ENCODE peak calls at places on chromosomes 11 and 22, in seven cellular contexts. One of them, this sample, is unnamed.

GRCh38 chr22:47232197-47232596 is 469.7 kb downstream of the TBC1D22A start:
- DNase-seq in dermis blood vessel endothelial cell: no peak
- DNase-seq in GM04503: no peak
- DNase-seq in IMR-90: no peak
- DNase-seq in AG08396: no peak
- DNase-seq in activated naive CD8-positive, alpha-beta T cell treated with anti-CD3 and anti-CD28 coated beads, Interleukin-2, amount 10 ng/mL, durations not matched to agents 7 days and 5 days: no peak
- DNase-seq in activated T-cell treated with anti-CD3 and anti-CD28 coated beads, Interleukin-2, amount 50 U/mL, for 72 hours: no peak
- DNase-seq in this sample: no peak

GRCh38 chr11:71563401-71563800 is 2.0 kb upstream of the KRTAP5-10 start:
- DNase-seq in dermis blood vessel endothelial cell: peak
- DNase-seq in GM04503: peak
- DNase-seq in IMR-90: peak
- DNase-seq in AG08396: peak
- DNase-seq in activated naive CD8-positive, alpha-beta T cell treated with anti-CD3 and anti-CD28 coated beads, Interleukin-2, amount 10 ng/mL, durations not matched to agents 7 days and 5 days: no peak
- DNase-seq in activated T-cell treated with anti-CD3 and anti-CD28 coated beads, Interleukin-2, amount 50 U/mL, for 72 hours: peak
- DNase-seq in this sample: peak

GRCh38 chr22:22877523-22878210 is 9.9 kb upstream of the IGLL5 start:
- DNase-seq in dermis blood vessel endothelial cell: peak
- DNase-seq in GM04503: no peak
- DNase-seq in IMR-90: peak
- DNase-seq in AG08396: peak
- DNase-seq in activated naive CD8-positive, alpha-beta T cell treated with anti-CD3 and anti-CD28 coated beads, Interleukin-2, amount 10 ng/mL, durations not matched to agents 7 days and 5 days: peak
- DNase-seq in activated T-cell treated with anti-CD3 and anti-CD28 coated beads, Interleukin-2, amount 50 U/mL, for 72 hours: peak
- DNase-seq in this sample: peak

GRCh38 chr11:121453589-121454299 is 977 bp upstream of the SORL1-AS1 start:
- DNase-seq in dermis blood vessel endothelial cell: no peak
- DNase-seq in GM04503: no peak
- DNase-seq in IMR-90: no peak
- DNase-seq in AG08396: no peak
- DNase-seq in activated naive CD8-positive, alpha-beta T cell treated with anti-CD3 and anti-CD28 coated beads, Interleukin-2, amount 10 ng/mL, durations not matched to agents 7 days and 5 days: no peak
- DNase-seq in activated T-cell treated with anti-CD3 and anti-CD28 coated beads, Interleukin-2, amount 50 U/mL, for 72 hours: no peak
- DNase-seq in this sample: no peak

GRCh38 chr11:48108231-48109045 is 108.2 kb upstream of the OR4B1 start:
- DNase-seq in dermis blood vessel endothelial cell: no peak
- DNase-seq in GM04503: no peak
- DNase-seq in IMR-90: no peak
- DNase-seq in AG08396: no peak
- DNase-seq in activated naive CD8-positive, alpha-beta T cell treated with anti-CD3 and anti-CD28 coated beads, Interleukin-2, amount 10 ng/mL, durations not matched to agents 7 days and 5 days: no peak
- DNase-seq in activated T-cell treated with anti-CD3 and anti-CD28 coated beads, Interleukin-2, amount 50 U/mL, for 72 hours: no peak
- DNase-seq in this sample: no peak

GRCh38 chr22:27573280-27573711 is 228.3 kb downstream of the MN1 start:
- DNase-seq in dermis blood vessel endothelial cell: no peak
- DNase-seq in GM04503: no peak
- DNase-seq in IMR-90: no peak
- DNase-seq in AG08396: no peak
- DNase-seq in activated naive CD8-positive, alpha-beta T cell treated with anti-CD3 and anti-CD28 coated beads, Interleukin-2, amount 10 ng/mL, durations not matched to agents 7 days and 5 days: no peak
- DNase-seq in activated T-cell treated with anti-CD3 and anti-CD28 coated beads, Interleukin-2, amount 50 U/mL, for 72 hours: no peak
- DNase-seq in this sample: peak

GRCh38 chr11:17214338-17214737 is 6.6 kb upstream of the PIK3C2A start:
- DNase-seq in dermis blood vessel endothelial cell: no peak
- DNase-seq in GM04503: no peak
- DNase-seq in IMR-90: no peak
- DNase-seq in AG08396: no peak
- DNase-seq in activated naive CD8-positive, alpha-beta T cell treated with anti-CD3 and anti-CD28 coated beads, Interleukin-2, amount 10 ng/mL, durations not matched to agents 7 days and 5 days: no peak
- DNase-seq in activated T-cell treated with anti-CD3 and anti-CD28 coated beads, Interleukin-2, amount 50 U/mL, for 72 hours: no peak
- DNase-seq in this sample: no peak

GRCh38 chr11:134592391-134592990 is 180.4 kb upstream of the B3GAT1 start:
- DNase-seq in dermis blood vessel endothelial cell: peak
- DNase-seq in GM04503: no peak
- DNase-seq in IMR-90: no peak
- DNase-seq in AG08396: no peak
- DNase-seq in activated naive CD8-positive, alpha-beta T cell treated with anti-CD3 and anti-CD28 coated beads, Interleukin-2, amount 10 ng/mL, durations not matched to agents 7 days and 5 days: peak
- DNase-seq in activated T-cell treated with anti-CD3 and anti-CD28 coated beads, Interleukin-2, amount 50 U/mL, for 72 hours: peak
- DNase-seq in this sample: no peak

GRCh38 chr11:43852057-43852636 is 28.5 kb upstream of the ALKBH3 start:
- DNase-seq in dermis blood vessel endothelial cell: peak
- DNase-seq in GM04503: no peak
- DNase-seq in IMR-90: peak
- DNase-seq in AG08396: peak
- DNase-seq in activated naive CD8-positive, alpha-beta T cell treated with anti-CD3 and anti-CD28 coated beads, Interleukin-2, amount 10 ng/mL, durations not matched to agents 7 days and 5 days: peak
- DNase-seq in activated T-cell treated with anti-CD3 and anti-CD28 coated beads, Interleukin-2, amount 50 U/mL, for 72 hours: peak
- DNase-seq in this sample: peak

GRCh38 chr22:24942301-24942700 is 4.2 kb downstream of the LHFPL7 start:
- DNase-seq in dermis blood vessel endothelial cell: no peak
- DNase-seq in GM04503: no peak
- DNase-seq in IMR-90: no peak
- DNase-seq in AG08396: no peak
- DNase-seq in activated naive CD8-positive, alpha-beta T cell treated with anti-CD3 and anti-CD28 coated beads, Interleukin-2, amount 10 ng/mL, durations not matched to agents 7 days and 5 days: no peak
- DNase-seq in activated T-cell treated with anti-CD3 and anti-CD28 coated beads, Interleukin-2, amount 50 U/mL, for 72 hours: no peak
- DNase-seq in this sample: no peak

GRCh38 chr22:20249797-20250354 is 18.2 kb downstream of the RTN4R start:
- DNase-seq in dermis blood vessel endothelial cell: peak
- DNase-seq in GM04503: no peak
- DNase-seq in IMR-90: peak
- DNase-seq in AG08396: no peak
- DNase-seq in activated naive CD8-positive, alpha-beta T cell treated with anti-CD3 and anti-CD28 coated beads, Interleukin-2, amount 10 ng/mL, durations not matched to agents 7 days and 5 days: no peak
- DNase-seq in activated T-cell treated with anti-CD3 and anti-CD28 coated beads, Interleukin-2, amount 50 U/mL, for 72 hours: no peak
- DNase-seq in this sample: no peak

GRCh38 chr11:15837901-15838489 is 518.4 kb downstream of the SOX6 start:
- DNase-seq in dermis blood vessel endothelial cell: no peak
- DNase-seq in GM04503: no peak
- DNase-seq in IMR-90: no peak
- DNase-seq in AG08396: no peak
- DNase-seq in activated naive CD8-positive, alpha-beta T cell treated with anti-CD3 and anti-CD28 coated beads, Interleukin-2, amount 10 ng/mL, durations not matched to agents 7 days and 5 days: no peak
- DNase-seq in activated T-cell treated with anti-CD3 and anti-CD28 coated beads, Interleukin-2, amount 50 U/mL, for 72 hours: no peak
- DNase-seq in this sample: no peak

GRCh38 chr22:48323746-48324145 is 1503.9 kb downstream of the BRD1 start:
- DNase-seq in dermis blood vessel endothelial cell: no peak
- DNase-seq in GM04503: no peak
- DNase-seq in IMR-90: no peak
- DNase-seq in AG08396: no peak
- DNase-seq in activated naive CD8-positive, alpha-beta T cell treated with anti-CD3 and anti-CD28 coated beads, Interleukin-2, amount 10 ng/mL, durations not matched to agents 7 days and 5 days: no peak
- DNase-seq in activated T-cell treated with anti-CD3 and anti-CD28 coated beads, Interleukin-2, amount 50 U/mL, for 72 hours: no peak
- DNase-seq in this sample: no peak

GRCh38 chr22:49998718-49999062 is 13.9 kb downstream of the IL17REL start:
- DNase-seq in dermis blood vessel endothelial cell: no peak
- DNase-seq in GM04503: no peak
- DNase-seq in IMR-90: no peak
- DNase-seq in AG08396: no peak
- DNase-seq in activated naive CD8-positive, alpha-beta T cell treated with anti-CD3 and anti-CD28 coated beads, Interleukin-2, amount 10 ng/mL, durations not matched to agents 7 days and 5 days: no peak
- DNase-seq in activated T-cell treated with anti-CD3 and anti-CD28 coated beads, Interleukin-2, amount 50 U/mL, for 72 hours: no peak
- DNase-seq in this sample: no peak

GRCh38 chr11:85589373-85589772 is 37.8 kb downstream of the DLG2 start:
- DNase-seq in dermis blood vessel endothelial cell: no peak
- DNase-seq in GM04503: no peak
- DNase-seq in IMR-90: no peak
- DNase-seq in AG08396: no peak
- DNase-seq in activated naive CD8-positive, alpha-beta T cell treated with anti-CD3 and anti-CD28 coated beads, Interleukin-2, amount 10 ng/mL, durations not matched to agents 7 days and 5 days: no peak
- DNase-seq in activated T-cell treated with anti-CD3 and anti-CD28 coated beads, Interleukin-2, amount 50 U/mL, for 72 hours: no peak
- DNase-seq in this sample: peak

GRCh38 chr11:126214446-126215240 is 3.1 kb downstream of the FAM118B start:
- DNase-seq in dermis blood vessel endothelial cell: peak
- DNase-seq in GM04503: no peak
- DNase-seq in IMR-90: no peak
- DNase-seq in AG08396: no peak
- DNase-seq in activated naive CD8-positive, alpha-beta T cell treated with anti-CD3 and anti-CD28 coated beads, Interleukin-2, amount 10 ng/mL, durations not matched to agents 7 days and 5 days: no peak
- DNase-seq in activated T-cell treated with anti-CD3 and anti-CD28 coated beads, Interleukin-2, amount 50 U/mL, for 72 hours: no peak
- DNase-seq in this sample: no peak

GRCh38 chr11:26087095-26087935 is 244.6 kb upstream of the ANO3 start:
- DNase-seq in dermis blood vessel endothelial cell: no peak
- DNase-seq in GM04503: no peak
- DNase-seq in IMR-90: no peak
- DNase-seq in AG08396: no peak
- DNase-seq in activated naive CD8-positive, alpha-beta T cell treated with anti-CD3 and anti-CD28 coated beads, Interleukin-2, amount 10 ng/mL, durations not matched to agents 7 days and 5 days: no peak
- DNase-seq in activated T-cell treated with anti-CD3 and anti-CD28 coated beads, Interleukin-2, amount 50 U/mL, for 72 hours: no peak
- DNase-seq in this sample: no peak

GRCh38 chr11:117159892-117160291 is 15.8 kb downstream of the PAFAH1B2 start:
- DNase-seq in dermis blood vessel endothelial cell: no peak
- DNase-seq in GM04503: no peak
- DNase-seq in IMR-90: no peak
- DNase-seq in AG08396: no peak
- DNase-seq in activated naive CD8-positive, alpha-beta T cell treated with anti-CD3 and anti-CD28 coated beads, Interleukin-2, amount 10 ng/mL, durations not matched to agents 7 days and 5 days: no peak
- DNase-seq in activated T-cell treated with anti-CD3 and anti-CD28 coated beads, Interleukin-2, amount 50 U/mL, for 72 hours: no peak
- DNase-seq in this sample: no peak

GRCh38 chr11:116981216-116981887 is 116.9 kb downstream of the SIK3 start:
- DNase-seq in dermis blood vessel endothelial cell: no peak
- DNase-seq in GM04503: peak
- DNase-seq in IMR-90: no peak
- DNase-seq in AG08396: no peak
- DNase-seq in activated naive CD8-positive, alpha-beta T cell treated with anti-CD3 and anti-CD28 coated beads, Interleukin-2, amount 10 ng/mL, durations not matched to agents 7 days and 5 days: no peak
- DNase-seq in activated T-cell treated with anti-CD3 and anti-CD28 coated beads, Interleukin-2, amount 50 U/mL, for 72 hours: no peak
- DNase-seq in this sample: no peak

GRCh38 chr11:123135863-123136446 is 59.1 kb downstream of the CLMP start:
- DNase-seq in dermis blood vessel endothelial cell: no peak
- DNase-seq in GM04503: no peak
- DNase-seq in IMR-90: no peak
- DNase-seq in AG08396: no peak
- DNase-seq in activated naive CD8-positive, alpha-beta T cell treated with anti-CD3 and anti-CD28 coated beads, Interleukin-2, amount 10 ng/mL, durations not matched to agents 7 days and 5 days: no peak
- DNase-seq in activated T-cell treated with anti-CD3 and anti-CD28 coated beads, Interleukin-2, amount 50 U/mL, for 72 hours: no peak
- DNase-seq in this sample: no peak

GRCh38 chr11:17012712-17013547 is 1.3 kb downstream of the PLEKHA7 start:
- DNase-seq in dermis blood vessel endothelial cell: peak
- DNase-seq in GM04503: no peak
- DNase-seq in IMR-90: peak
- DNase-seq in AG08396: peak
- DNase-seq in activated naive CD8-positive, alpha-beta T cell treated with anti-CD3 and anti-CD28 coated beads, Interleukin-2, amount 10 ng/mL, durations not matched to agents 7 days and 5 days: no peak
- DNase-seq in activated T-cell treated with anti-CD3 and anti-CD28 coated beads, Interleukin-2, amount 50 U/mL, for 72 hours: no peak
- DNase-seq in this sample: peak

GRCh38 chr22:19904174-19904856 is 37.3 kb upstream of the COMT start:
- DNase-seq in dermis blood vessel endothelial cell: no peak
- DNase-seq in GM04503: no peak
- DNase-seq in IMR-90: no peak
- DNase-seq in AG08396: no peak
- DNase-seq in activated naive CD8-positive, alpha-beta T cell treated with anti-CD3 and anti-CD28 coated beads, Interleukin-2, amount 10 ng/mL, durations not matched to agents 7 days and 5 days: no peak
- DNase-seq in activated T-cell treated with anti-CD3 and anti-CD28 coated beads, Interleukin-2, amount 50 U/mL, for 72 hours: no peak
- DNase-seq in this sample: no peak